ENCODE peak calls at places on chromosomes 16 and 17, in ten cellular contexts. P, A, Z, M, X, Q, V, B, D and F are unnamed samples.

GRCh38 chr16:84810518-84811273 is 9.1 kb upstream of the CRISPLD2 start:
- DNase-seq in X (peak), M (no peak), Q (no peak), D (no peak), Z (no peak), B (no peak), A (peak), V (no peak), P (no peak), F (no peak)

GRCh38 chr16:11670171-11671131 is 2.2 kb downstream of the SNN start:
- DNase-seq in Z (no peak), X (no peak), V (no peak), A (peak), B (no peak), M (peak), D (no peak), Q (no peak), P (no peak), F (no peak)

GRCh38 chr16:6124136-6124535 is 1026.5 kb upstream of the EEF2KMT start:
- DNase-seq in P (no peak), Z (no peak), V (no peak), B (no peak), A (no peak), M (no peak), X (no peak), D (no peak), Q (no peak), F (no peak)

GRCh38 chr16:19858654-19859018 is 26.0 kb downstream of the GPRC5B start:
- DNase-seq in Q (no peak), X (no peak), D (peak), A (no peak), B (no peak), V (no peak), Z (no peak), M (no peak), P (no peak), F (no peak)

GRCh38 chr16:68364601-68364998 is 53.8 kb downstream of the PRMT7 start:
- DNase-seq in Q (no peak), D (no peak), M (no peak), X (no peak), B (no peak), P (no peak), A (no peak), V (no peak), Z (no peak), F (no peak)

GRCh38 chr17:19016297-19016696 is 11.7 kb upstream of the FAM83G start:
- DNase-seq in Z (no peak), A (no peak), X (no peak), M (no peak), Q (no peak), P (no peak), B (no peak), D (no peak), V (no peak), F (no peak)

GRCh38 chr16:80739523-80739922 is 64.9 kb downstream of the CDYL2 start:
- DNase-seq in V (no peak), X (no peak), Q (no peak), Z (no peak), B (no peak), M (no peak), A (no peak), D (no peak), P (no peak), F (no peak)

GRCh38 chr17:63601439-63602371 is 1.0 kb downstream of the TACO1 start:
- DNase-seq in P (no peak), D (no peak), Q (no peak), X (peak), B (no peak), M (no peak), A (no peak), Z (no peak), V (no peak), F (peak)

GRCh38 chr17:17558431-17558830 is 33.1 kb downstream of the PEMT start:
- DNase-seq in Z (no peak), P (no peak), X (no peak), Q (no peak), B (no peak), M (no peak), D (no peak), A (no peak), V (no peak), F (no peak)

GRCh38 chr16:88195021-88195581 is 187.7 kb upstream of the ZNF469 start:
- DNase-seq in V (no peak), D (no peak), Z (no peak), X (no peak), P (no peak), M (no peak), A (no peak), Q (no peak), B (no peak), F (no peak)

GRCh38 chr17:65041518-65041917 is 15.0 kb downstream of the GNA13 start:
- DNase-seq in P (no peak), X (no peak), Q (no peak), M (no peak), A (peak), V (no peak), Z (no peak), B (no peak), D (no peak), F (no peak)

GRCh38 chr16:2507052-2507678 is 6.6 kb upstream of the ATP6V0C start:
- DNase-seq in A (peak), D (peak), Q (no peak), X (no peak), Z (no peak), M (peak), V (no peak), B (no peak), P (no peak), F (no peak)
- TF ChIP-seq CTCF in A (peak), D (no peak), Q (no peak), X (no peak), Z (no peak), M (peak), V (no peak), B (no peak), P (no peak), F (no peak)

DNA sequence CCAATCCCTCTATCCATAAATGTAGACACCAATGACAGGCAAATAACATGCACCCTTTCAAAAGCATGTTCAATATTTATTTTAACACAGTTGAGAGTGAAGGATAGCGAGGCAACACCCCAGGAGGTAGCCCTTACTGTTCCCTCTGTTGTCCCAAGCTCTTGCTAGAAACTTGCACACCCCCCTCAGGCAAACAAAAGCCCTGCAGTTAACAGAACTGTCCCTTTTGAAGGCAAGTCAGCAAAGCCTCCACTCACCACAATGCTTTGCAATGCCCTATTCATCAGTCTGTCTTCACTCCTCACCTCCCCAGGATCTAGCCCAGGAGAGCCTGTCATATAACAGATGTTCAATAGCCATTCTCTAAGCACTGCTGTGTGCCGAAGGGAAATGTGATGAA is 3.5 kb upstream of the CNEP1R1 start:
- DNase-seq in Q (no peak), V (no peak), A (peak), X (peak), P (no peak), D (no peak), B (no peak), M (no peak), Z (peak), F (no peak)
- TF ChIP-seq CTCF in Q (no peak), V (peak), A (no peak), X (peak), P (no peak), D (no peak), B (no peak), M (no peak), Z (no peak), F (no peak)

GRCh38 chr17:82178499-82179290 is 33.9 kb downstream of the CCDC57 start:
- DNase-seq in A (no peak), D (no peak), X (no peak), M (no peak), P (no peak), Q (no peak), B (no peak), Z (no peak), V (no peak), F (no peak)

GRCh38 chr17:82175951-82176350 is 36.7 kb downstream of the CCDC57 start:
- DNase-seq in V (no peak), B (no peak), Q (no peak), D (no peak), M (no peak), Z (no peak), P (no peak), X (no peak), A (no peak), F (no peak)

GRCh38 chr17:82179412-82179811 is 33.2 kb downstream of the CCDC57 start:
- DNase-seq in X (no peak), B (no peak), P (no peak), Z (no peak), D (no peak), A (no peak), V (no peak), Q (no peak), M (no peak), F (no peak)

GRCh38 chr17:82177276-82177675 is 35.4 kb downstream of the CCDC57 start:
- DNase-seq in D (no peak), B (no peak), A (no peak), Q (no peak), M (no peak), X (no peak), P (no peak), V (no peak), Z (no peak), F (no peak)

DNA sequence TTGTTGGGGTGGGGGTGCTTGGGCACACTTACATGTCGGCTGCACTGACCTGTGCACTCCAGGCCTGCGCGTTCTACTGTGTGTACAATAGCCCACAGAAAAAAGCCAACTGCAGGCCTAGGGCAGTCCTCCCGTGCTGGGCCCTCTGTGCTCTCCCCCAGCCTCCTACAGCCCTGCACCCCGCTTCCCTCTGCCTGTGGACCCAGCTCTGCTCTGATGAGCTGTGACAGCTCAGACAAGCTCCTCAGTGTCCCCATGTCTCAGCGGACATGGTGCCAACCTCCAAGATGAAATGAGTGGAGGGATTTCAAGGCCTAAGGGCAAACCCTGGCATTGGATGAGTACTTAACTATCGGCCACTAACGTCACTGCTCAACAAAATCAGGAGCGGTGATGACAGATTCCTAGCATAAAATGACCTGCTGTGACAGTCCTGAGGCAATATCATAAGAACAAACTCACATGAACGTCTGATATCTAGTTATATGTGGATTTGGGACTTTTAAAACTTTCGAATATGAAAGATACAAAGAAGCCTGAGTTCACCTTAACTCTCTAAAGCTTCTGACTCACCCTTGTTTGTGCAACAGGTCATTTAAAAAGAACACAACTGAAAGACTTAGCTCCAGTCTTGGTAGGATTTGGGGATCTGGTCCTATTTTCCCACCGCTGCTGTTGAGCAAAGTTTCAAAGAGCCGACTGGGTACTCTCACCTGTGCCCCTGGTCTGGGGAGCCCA is 34.7 kb downstream of the CCDC57 start:
- DNase-seq in D (no peak), Z (no peak), M (no peak), B (no peak), P (no peak), Q (no peak), V (no peak), A (no peak), X (no peak), F (no peak)
- TF ChIP-seq CTCF in D (no peak), Z (no peak), M (no peak), B (no peak), P (no peak), Q (no peak), V (no peak), A (no peak), X (no peak), F (no peak)

GRCh38 chr17:55825213-55825612 is 74.4 kb downstream of the PCTP start:
- DNase-seq in X (peak), P (no peak), V (no peak), Q (no peak), B (no peak), M (no peak), A (peak), Z (no peak), D (no peak), F (no peak)
- TF ChIP-seq CTCF in X (no peak), P (peak), V (peak), Q (no peak), B (no peak), M (no peak), A (peak), Z (no peak), D (peak), F (peak)

GRCh38 chr16:30657866-30658730 is at the start of gene FBRS:
- DNase-seq in Z (peak), B (peak), V (peak), D (peak), Q (peak), M (peak), X (peak), P (peak), A (peak), F (peak)
- TF ChIP-seq CTCF in Z (peak), B (peak), V (peak), D (peak), Q (peak), M (peak), X (peak), P (peak), A (peak), F (peak)

DNA sequence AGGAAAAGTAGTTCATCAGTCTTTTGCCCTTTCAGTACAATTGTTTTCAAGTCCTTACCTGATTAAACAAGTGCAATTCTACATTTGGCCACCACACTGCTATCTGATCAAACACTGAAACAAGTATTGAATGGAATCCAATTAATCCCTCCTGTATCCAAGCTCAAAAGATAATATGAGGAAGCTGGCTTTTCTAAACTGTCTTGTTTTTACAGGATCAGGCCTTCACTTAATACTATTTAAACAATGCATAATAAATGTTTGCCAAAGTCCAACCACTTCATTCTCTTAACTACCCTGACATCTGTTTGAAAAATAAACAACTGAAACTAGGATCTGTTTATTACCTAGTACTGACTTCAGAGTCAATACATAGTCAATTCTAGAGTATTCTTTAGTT is 131.6 kb downstream of the MRTFB start:
- DNase-seq in V (no peak), D (no peak), Q (no peak), M (no peak), X (peak), A (peak), Z (no peak), B (no peak), P (no peak), F (no peak)
- TF ChIP-seq CTCF in V (peak), D (peak), Q (peak), M (no peak), X (peak), A (peak), Z (no peak), B (no peak), P (peak), F (peak)

GRCh38 chr17:55288356-55289105 is 23.8 kb downstream of the HLF start:
- DNase-seq in M (no peak), X (no peak), A (no peak), P (no peak), Q (no peak), B (no peak), D (no peak), Z (no peak), V (no peak), F (no peak)
- TF ChIP-seq CTCF in M (no peak), X (no peak), A (no peak), P (no peak), Q (no peak), B (no peak), D (no peak), Z (no peak), V (no peak), F (no peak)

DNA sequence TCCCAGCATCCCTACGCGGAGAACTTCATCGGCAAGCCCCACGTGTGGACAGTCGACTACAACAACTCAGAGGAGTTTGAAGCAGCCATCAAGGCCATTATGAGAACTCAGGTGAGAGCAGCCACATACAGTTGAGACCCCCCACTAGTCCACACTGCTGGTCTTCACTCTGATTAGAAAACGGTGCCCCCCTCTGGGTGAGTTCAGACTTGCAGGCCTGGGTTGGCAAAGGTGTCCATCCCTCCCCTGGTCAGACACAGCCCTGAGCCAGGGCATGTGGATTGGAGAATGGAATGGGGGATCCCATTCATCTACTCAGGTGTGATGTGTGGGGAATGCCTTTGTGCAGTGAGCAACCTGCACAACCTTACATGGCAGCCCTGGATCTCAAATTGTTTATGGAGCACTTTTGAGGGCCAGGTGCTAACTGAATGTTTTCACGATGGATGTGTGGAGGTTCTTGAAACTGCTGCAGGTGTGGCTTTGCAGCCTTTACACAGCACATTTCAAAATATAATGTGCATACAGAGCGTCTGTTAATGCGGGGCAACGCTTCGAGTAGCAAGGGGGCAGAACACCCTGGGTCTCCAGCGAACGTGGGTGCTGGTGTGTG is 72.6 kb downstream of the MGAT5B start:
- DNase-seq in P (no peak), A (no peak), D (no peak), B (no peak), X (no peak), M (no peak), V (no peak), Z (no peak), Q (no peak), F (no peak)
- TF ChIP-seq CTCF in P (peak), A (no peak), D (no peak), B (no peak), X (peak), M (no peak), V (no peak), Z (no peak), Q (peak), F (peak)